ENCODE peak calls at places on chromosomes 13 and 19, in ten cellular contexts. Z is cardiac muscle cell; O is lower lobe of right lung; V is heart left ventricle; Q is tibial artery; Y is CD8-positive, alpha-beta T cell; C is thoracic aorta; D is GM23338; M is mammary epithelial cell; F is esophagus squamous epithelium. J is an unnamed sample.

GRCh38 chr19:29393915-29394460 is 131.8 kb upstream of the VSTM2B start:
- DNase-seq in Z (no peak), O (no peak), V (peak; percentile 29), Q (no peak), Y (no peak), C (no peak), D (peak; percentile 56), M (no peak), F (no peak), J (no peak)

GRCh38 chr19:33496016-33496415 is 25.6 kb downstream of the PEPD start:
- DNase-seq in Z (peak; percentile 32), O (peak; percentile 5), V (no peak), Q (no peak), Y (no peak), C (no peak), D (no peak), M (no peak), F (no peak), J (no peak)

GRCh38 chr13:110136660-110137585 is 170.0 kb downstream of the COL4A1 start:
- DNase-seq in Z (no peak), O (no peak), V (no peak), Q (no peak), Y (no peak), C (no peak), D (peak; percentile 48), M (no peak), F (no peak), J (no peak)

GRCh38 chr19:54332149-54332548 is 6.8 kb downstream of the LILRA4 start:
- DNase-seq in Z (no peak), O (no peak), V (no peak), Q (no peak), Y (no peak), C (no peak), D (no peak), M (no peak), F (no peak), J (no peak)

GRCh38 chr19:22052644-22053013 is 345 bp downstream of the ZNF257 start:
- DNase-seq in Z (peak; percentile 2), O (no peak), V (peak; percentile 54), Q (no peak), Y (peak; percentile 3), C (no peak), D (no peak), M (no peak), F (no peak), J (no peak)

GRCh38 chr19:10478903-10479384 is 24.2 kb downstream of the KEAP1 start:
- DNase-seq in Z (peak; percentile 93), O (peak; percentile 91), V (peak; percentile 92), Q (peak; percentile 93), Y (peak; percentile 81), C (peak; percentile 83), D (peak; percentile 98), M (peak; percentile 82), F (peak; percentile 25), J (peak; percentile 94)

GRCh38 chr13:46521486-46521885 is 31.5 kb upstream of the LRCH1 start:
- DNase-seq in Z (no peak), O (no peak), V (no peak), Q (no peak), Y (no peak), C (no peak), D (no peak), M (no peak), F (no peak), J (no peak)

GRCh38 chr19:16928351-16928750 is 39.6 kb downstream of the F2RL3 start:
- DNase-seq in Z (no peak), O (no peak), V (no peak), Q (no peak), Y (no peak), C (no peak), D (no peak), M (no peak), F (no peak), J (no peak)

GRCh38 chr13:92994056-92994455 is 232.6 kb upstream of the GPC6 start:
- DNase-seq in Z (peak; percentile 12), O (no peak), V (no peak), Q (no peak), Y (no peak), C (no peak), D (no peak), M (peak; percentile 78), F (no peak), J (no peak)

GRCh38 chr19:11510444-11510843 is 4.8 kb upstream of the ZNF653 start:
- DNase-seq in Z (no peak), O (no peak), V (no peak), Q (no peak), Y (no peak), C (no peak), D (no peak), M (no peak), F (no peak), J (no peak)

GRCh38 chr19:6362024-6362344 is 653 bp downstream of the CLPP start:
- DNase-seq in Z (peak; percentile 18), O (no peak), V (no peak), Q (no peak), Y (no peak), C (no peak), D (no peak), M (no peak), F (no peak), J (no peak)

GRCh38 chr19:48632692-48633147 is 4.5 kb downstream of the DBP start:
- DNase-seq in Z (no peak), O (no peak), V (no peak), Q (no peak), Y (no peak), C (no peak), D (no peak), M (peak; percentile 86), F (no peak), J (no peak)

GRCh38 chr19:48635263-48635965 is 1.8 kb downstream of the DBP start:
- DNase-seq in Z (peak; percentile 52), O (peak; percentile 78), V (peak; percentile 87), Q (peak; percentile 62), Y (peak; percentile 76), C (no peak), D (peak; percentile 79), M (no peak), F (no peak), J (peak; percentile 70)

GRCh38 chr19:48634424-48635262 is 2.5 kb downstream of the DBP start:
- DNase-seq in Z (peak; percentile 99), O (peak; percentile 98), V (peak; percentile 98), Q (peak; percentile 97), Y (peak; percentile 89), C (peak; percentile 90), D (peak; percentile 99), M (peak; percentile 91), F (peak; percentile 84), J (peak; percentile 98)

GRCh38 chr19:48633148-48634035 is 3.8 kb downstream of the DBP start:
- DNase-seq in Z (no peak), O (no peak), V (no peak), Q (no peak), Y (no peak), C (no peak), D (no peak), M (no peak), F (no peak), J (no peak)

DNA sequence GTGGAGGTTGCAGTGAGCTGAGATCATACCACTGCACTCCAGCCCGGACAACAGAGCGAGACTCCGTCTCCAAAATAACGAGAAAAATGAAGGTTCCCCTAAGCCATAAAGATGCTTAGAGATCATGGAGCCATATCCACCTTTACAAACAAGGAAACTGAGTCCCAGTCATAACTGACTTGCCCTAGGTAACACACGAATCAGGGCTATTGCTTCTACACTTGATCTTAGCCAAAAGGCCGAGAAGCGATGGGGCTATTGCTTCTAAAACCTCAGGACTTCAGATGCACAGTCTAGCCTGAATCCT is 3.2 kb downstream of the DBP start:
- DNase-seq in Z (no peak), O (no peak), V (no peak), Q (no peak), Y (no peak), C (no peak), D (no peak), M (no peak), F (no peak), J (no peak)
- H3K27ac ChIP-seq in Z (no peak overlapping the region), O (peak overlapping the region; percentile 96), V (peak overlapping the region; percentile 92), Q (peak overlapping the region; percentile 96), Y (peak overlapping the region; percentile 49), C (peak overlapping the region; percentile 41), D (no peak overlapping the region), M (no peak overlapping the region), F (peak overlapping the region; percentile 97), J (peak overlapping the region; percentile 99)

GRCh38 chr19:27780367-27781065 is 1432.4 kb downstream of the UQCRFS1 start:
- DNase-seq in Z (no peak), O (no peak), V (no peak), Q (no peak), Y (no peak), C (no peak), D (no peak), M (no peak), F (no peak), J (no peak)
- H3K4me3 ChIP-seq in Z (no peak overlapping the region), O (no peak overlapping the region), V (no peak overlapping the region), Q (no peak overlapping the region), Y (no peak overlapping the region), C (peak overlapping the region; percentile 17), D (no peak overlapping the region), M (no peak overlapping the region), F (no peak overlapping the region), J (no peak overlapping the region)

GRCh38 chr13:38264363-38265134 is 85.1 kb upstream of the UFM1 start:
- DNase-seq in Z (no peak), O (no peak), V (no peak), Q (no peak), Y (no peak), C (no peak), D (no peak), M (no peak), F (no peak), J (no peak)

GRCh38 chr13:38262211-38262610 is 87.4 kb upstream of the UFM1 start:
- DNase-seq in Z (peak; percentile 63), O (no peak), V (no peak), Q (no peak), Y (no peak), C (no peak), D (no peak), M (no peak), F (no peak), J (no peak)

GRCh38 chr13:38265135-38265497 is 84.5 kb upstream of the UFM1 start:
- DNase-seq in Z (no peak), O (peak; percentile 60), V (no peak), Q (no peak), Y (no peak), C (no peak), D (no peak), M (no peak), F (no peak), J (no peak)
- H3K27ac ChIP-seq in Z (no peak overlapping the region), O (no peak overlapping the region), V (no peak overlapping the region), Q (no peak overlapping the region), Y (no peak overlapping the region), C (no peak overlapping the region), D (no peak overlapping the region), M (no peak overlapping the region), F (no peak overlapping the region), J (no peak overlapping the region)

DNA sequence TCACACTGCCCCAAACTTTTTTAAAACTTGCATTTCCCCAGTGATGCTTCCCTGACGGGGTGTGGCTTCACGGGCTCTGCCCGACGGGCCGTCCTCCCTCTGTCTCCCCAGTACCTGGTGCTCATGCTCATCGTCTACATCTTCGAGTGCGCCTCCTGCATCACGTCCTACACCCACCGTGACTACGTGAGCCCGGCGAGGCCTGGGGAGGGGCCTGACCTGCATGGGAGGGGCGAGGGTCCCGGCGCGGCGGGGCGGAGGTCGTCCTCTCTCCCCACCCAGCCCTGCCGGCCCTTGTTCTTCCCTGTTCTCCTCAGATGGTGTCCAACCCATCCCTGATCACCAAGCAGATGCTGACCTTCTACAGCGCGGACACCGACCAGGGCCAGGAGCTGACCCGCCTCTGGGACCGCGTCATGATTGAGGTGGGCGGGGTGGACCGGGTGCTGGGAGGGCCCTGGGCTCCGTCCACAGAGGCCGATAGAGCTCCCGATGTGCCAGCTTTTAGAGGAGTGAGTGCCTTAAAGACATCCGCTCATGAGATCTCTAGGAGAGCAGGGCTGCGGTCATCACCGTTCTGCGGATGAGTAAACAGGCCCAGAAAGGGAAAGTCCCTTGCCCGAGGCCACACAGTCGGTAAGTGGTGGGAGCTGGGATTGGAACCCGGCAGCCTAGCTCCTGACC is 6.9 kb downstream of the UPK1A start:
- DNase-seq in Z (peak; percentile 63), O (no peak), V (no peak), Q (no peak), Y (peak; percentile 4), C (no peak), D (peak; percentile 84), M (peak; percentile 84), F (no peak), J (no peak)
- H3K4me3 ChIP-seq in Z (peak overlapping the region; percentile 32), O (peak overlapping the region; percentile 42), V (peak overlapping the region; percentile 23), Q (peak overlapping the region; percentile 20), Y (peak overlapping the region; percentile 53), C (peak overlapping the region; percentile 51), D (peak overlapping the region; percentile 59), M (peak overlapping the region; percentile 48), F (peak overlapping the region; percentile 33), J (peak overlapping the region; percentile 38)